ENCODE peak calls at places on chromosome 13, in six cellular contexts. One of them, this sample, is unnamed.

GRCh38 chr13:34708914-34709313 is 233.2 kb upstream of the NBEA start:
- DNase-seq in NCI-H345: no peak
- DNase-seq in lung: no peak
- DNase-seq in hypothalamus: no peak
- DNase-seq in cardiac muscle cell: no peak
- DNase-seq in ovary: no peak
- DNase-seq in this sample: no peak

GRCh38 chr13:20654156-20654555 is 49.3 kb upstream of the IL17D start:
- DNase-seq in NCI-H345: no peak
- DNase-seq in lung: no peak
- DNase-seq in hypothalamus: no peak
- DNase-seq in cardiac muscle cell: no peak
- DNase-seq in ovary: no peak
- DNase-seq in this sample: no peak

GRCh38 chr13:97224544-97225324 is 2.6 kb downstream of the MBNL2 start:
- DNase-seq in NCI-H345: peak; percentile 68
- DNase-seq in lung: no peak
- DNase-seq in hypothalamus: no peak
- DNase-seq in cardiac muscle cell: no peak
- DNase-seq in ovary: no peak
- DNase-seq in this sample: no peak

GRCh38 chr13:95349267-95349666 is 48.0 kb upstream of the ABCC4 start:
- DNase-seq in NCI-H345: no peak
- DNase-seq in lung: no peak
- DNase-seq in hypothalamus: no peak
- DNase-seq in cardiac muscle cell: no peak
- DNase-seq in ovary: no peak
- DNase-seq in this sample: no peak

GRCh38 chr13:75482070-75482819 is at the start of gene TBC1D4:
- DNase-seq in NCI-H345: peak; percentile 84
- DNase-seq in lung: peak; percentile 88
- DNase-seq in hypothalamus: peak; percentile 58
- DNase-seq in cardiac muscle cell: peak; percentile 96
- DNase-seq in ovary: peak; percentile 87
- DNase-seq in this sample: peak; percentile 93

GRCh38 chr13:98141938-98142426 is 912 bp upstream of the FARP1 start:
- DNase-seq in NCI-H345: no peak
- DNase-seq in lung: peak; percentile 33
- DNase-seq in hypothalamus: no peak
- DNase-seq in cardiac muscle cell: no peak
- DNase-seq in ovary: peak; percentile 20
- DNase-seq in this sample: no peak

GRCh38 chr13:47184311-47184710 is 287.5 kb upstream of the HTR2A start:
- DNase-seq in NCI-H345: no peak
- DNase-seq in lung: no peak
- DNase-seq in hypothalamus: no peak
- DNase-seq in cardiac muscle cell: no peak
- DNase-seq in ovary: no peak
- DNase-seq in this sample: no peak

GRCh38 chr13:40496035-40496810 is 170.2 kb downstream of the FOXO1 start:
- DNase-seq in NCI-H345: no peak
- DNase-seq in lung: no peak
- DNase-seq in hypothalamus: no peak
- DNase-seq in cardiac muscle cell: no peak
- DNase-seq in ovary: no peak
- DNase-seq in this sample: no peak

GRCh38 chr13:92657565-92657964 is 569.0 kb upstream of the GPC6 start:
- DNase-seq in NCI-H345: no peak
- DNase-seq in lung: no peak
- DNase-seq in hypothalamus: no peak
- DNase-seq in cardiac muscle cell: no peak
- DNase-seq in ovary: no peak
- DNase-seq in this sample: no peak